ENCODE peak calls at places on chromosomes 13 and 19, in four cellular contexts. J, C, S and X are unnamed samples. For H3K9me3, the result is how much of the 10 kb centered on the place peaks cover.

GRCh38 chr19:310141-310651 is 19.0 kb upstream of the PLPP2 start:
- DNase-seq in J (no peak), C (peak), S (no peak), X (no peak)

GRCh38 chr19:8321760-8322637 is 703 bp downstream of the RPS28 start:
- DNase-seq in J (no peak), C (no peak), S (no peak), X (no peak)

GRCh38 chr19:6678690-6679109 is 8.7 kb upstream of the TNFSF14 start:
- DNase-seq in J (no peak), C (no peak), S (no peak), X (no peak)

GRCh38 chr13:110280996-110281688 is 25.8 kb downstream of the COL4A1 start:
- DNase-seq in J (no peak), C (no peak), S (no peak), X (no peak)

GRCh38 chr13:44734204-44734707 is 158.1 kb upstream of the TSC22D1 start:
- DNase-seq in J (no peak), C (peak), S (no peak), X (no peak)

GRCh38 chr19:18603958-18604819 is 2.4 kb downstream of the CRLF1 start:
- DNase-seq in J (no peak), C (no peak), S (no peak), X (no peak)

GRCh38 chr13:83634601-83635000 is 247.7 kb downstream of the SLITRK1 start:
- DNase-seq in J (no peak), C (no peak), S (no peak), X (no peak)

GRCh38 chr19:3618144-3618810 is 8.3 kb downstream of the CACTIN start:
- DNase-seq in J (peak), C (peak), S (peak), X (peak)

GRCh38 chr19:17777840-17778620 is 16.9 kb upstream of the B3GNT3 start:
- DNase-seq in J (peak), C (no peak), S (peak), X (no peak)

GRCh38 chr19:41945135-41945766 is 13.9 kb downstream of the RABAC1 start:
- DNase-seq in J (no peak), C (no peak), S (no peak), X (peak)

GRCh38 chr13:35697281-35697680 is 220.8 kb upstream of the MAB21L1 start:
- DNase-seq in J (no peak), C (no peak), S (no peak), X (no peak)

GRCh38 chr13:82963466-82963865 is 918.8 kb downstream of the SLITRK1 start:
- DNase-seq in J (no peak), C (no peak), S (no peak), X (no peak)

GRCh38 chr19:38619361-38620174 is 580 bp downstream of the EIF3K start:
- DNase-seq in J (no peak), C (no peak), S (no peak), X (no peak)

GRCh38 chr19:35673121-35673804 is 6.9 kb downstream of the UPK1A start:
- DNase-seq in J (peak), C (no peak), S (peak), X (no peak)

GRCh38 chr13:110711778-110712070 is 1.8 kb upstream of the ING1 start:
- DNase-seq in J (no peak), C (no peak), S (no peak), X (no peak)

GRCh38 chr13:66036024-66036614 is 1194.0 kb downstream of the PCDH9 start:
- DNase-seq in J (no peak), C (no peak), S (no peak), X (no peak)

GRCh38 chr13:35826626-35827254 is 304.4 kb downstream of the DCLK1 start:
- DNase-seq in J (peak), C (no peak), S (peak), X (no peak)

GRCh38 chr13:26656919-26657318 is 99.4 kb downstream of the WASF3 start:
- DNase-seq in J (peak), C (peak), S (no peak), X (no peak)

GRCh38 chr19:10551698-10552301 is 8.1 kb downstream of the ATG4D start:
- DNase-seq in J (peak), C (no peak), S (peak), X (no peak)

GRCh38 chr19:45884682-45885555 is 1.0 kb downstream of the IRF2BP1 start:
- DNase-seq in J (peak), C (no peak), S (peak), X (no peak)

GRCh38 chr19:5338661-5339469 is 1.7 kb downstream of the PTPRS start:
- DNase-seq in J (no peak), C (no peak), S (peak), X (no peak)

GRCh38 chr13:33179463-33179862 is 106.1 kb downstream of the STARD13 start:
- DNase-seq in J (no peak), C (no peak), S (no peak), X (no peak)

GRCh38 chr13:95355491-95355890 is 54.2 kb upstream of the ABCC4 start:
- DNase-seq in J (no peak), C (peak), S (no peak), X (no peak)

GRCh38 chr19:16358456-16358855 is 33.8 kb downstream of the KLF2 start:
- DNase-seq in J (no peak), C (no peak), S (no peak), X (no peak)

GRCh38 chr19:49355890-49356289 is 6.3 kb downstream of the TEAD2 start:
- DNase-seq in J (no peak), C (no peak), S (no peak), X (no peak)

GRCh38 chr13:101417043-101417406 is 717 bp upstream of the NALCN start:
- DNase-seq in J (no peak), C (peak), S (no peak), X (no peak)

GRCh38 chr13:22800726-22801401 is 379.9 kb upstream of the SGCG start:
- DNase-seq in J (no peak), C (no peak), S (no peak), X (no peak)

GRCh38 chr13:48353590-48353989 is 50.0 kb downstream of the RB1 start:
- DNase-seq in J (no peak), C (no peak), S (no peak), X (no peak)
- H3K9me3 ChIP-seq in J (under half), C (under half), S (under half), X (under half)

DNA sequence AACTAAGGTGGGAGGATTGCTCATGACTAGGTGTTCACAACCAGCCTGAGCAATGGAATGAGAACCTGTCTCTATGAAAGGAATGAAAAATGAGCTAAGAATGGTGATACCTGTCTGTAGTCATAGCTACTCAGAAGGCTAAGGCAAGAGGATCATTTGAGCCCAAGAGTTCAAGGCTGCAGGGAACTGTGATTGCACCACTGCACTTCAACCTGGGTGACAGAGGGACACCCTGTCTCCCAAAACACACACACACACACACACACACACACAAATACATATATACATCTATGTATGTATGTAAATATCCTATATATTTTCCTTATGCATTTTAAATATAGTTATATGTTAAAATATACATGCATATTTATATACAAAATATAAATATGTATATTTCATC is 7.4 kb upstream of the ZNF433 start:
- DNase-seq in J (no peak), C (no peak), S (no peak), X (no peak)
- H3K9me3 ChIP-seq in J (under half), C (under half), S (half or more), X (under half)

DNA sequence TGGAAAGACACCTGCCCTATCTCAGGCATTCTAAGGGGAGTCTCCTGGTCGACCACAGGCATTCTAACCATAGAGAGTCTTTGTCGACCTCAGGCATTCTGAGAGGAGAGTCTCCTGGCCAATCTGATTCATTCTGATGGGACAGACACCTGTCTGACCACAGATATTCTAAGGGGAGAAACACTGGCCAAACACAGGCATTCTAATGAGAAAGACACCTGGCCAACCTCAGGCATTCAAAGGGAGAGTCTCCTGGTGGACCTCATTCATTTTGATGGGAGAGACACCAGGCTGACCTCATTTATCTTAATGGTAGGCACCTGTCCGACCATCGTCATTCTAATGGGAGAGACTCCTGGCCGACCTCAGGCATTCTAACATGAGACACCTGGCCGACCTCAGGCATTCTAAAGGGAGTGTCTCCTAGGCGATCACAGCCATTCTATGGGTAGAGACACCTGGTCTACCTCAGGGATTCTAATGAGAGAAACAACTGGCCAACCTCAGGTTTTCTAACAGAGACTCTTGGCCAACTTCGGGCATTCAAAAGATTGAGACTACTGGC is 1351.5 kb downstream of the UQCRFS1 start:
- DNase-seq in J (no peak), C (no peak), S (no peak), X (no peak)
- H3K9me3 ChIP-seq in J (under half), C (under half), S (under half), X (under half)

GRCh38 chr19:31314849-31315620 is 34.2 kb downstream of the TSHZ3 start:
- DNase-seq in J (no peak), C (no peak), S (no peak), X (no peak)

GRCh38 chr19:31312629-31313244 is 36.5 kb downstream of the TSHZ3 start:
- DNase-seq in J (no peak), C (no peak), S (no peak), X (no peak)

GRCh38 chr19:31312004-31312403 is 37.2 kb downstream of the TSHZ3 start:
- DNase-seq in J (no peak), C (peak), S (no peak), X (no peak)

GRCh38 chr19:31314156-31314555 is 35.1 kb downstream of the TSHZ3 start:
- DNase-seq in J (no peak), C (no peak), S (no peak), X (no peak)

GRCh38 chr19:31313291-31314030 is 35.8 kb downstream of the TSHZ3 start:
- DNase-seq in J (no peak), C (no peak), S (no peak), X (no peak)
- H3K9me3 ChIP-seq in J (under half), C (under half), S (under half), X (under half)

GRCh38 chr19:56174550-56174949 is 1.3 kb upstream of the GALP start:
- DNase-seq in J (no peak), C (no peak), S (no peak), X (no peak)
- H3K9me3 ChIP-seq in J (under half), C (under half), S (under half), X (under half)

GRCh38 chr19:54682306-54682705 is 19.5 kb downstream of the LILRB4 start:
- DNase-seq in J (no peak), C (no peak), S (no peak), X (no peak)
- H3K9me3 ChIP-seq in J (under half), C (under half), S (half or more), X (under half)

DNA sequence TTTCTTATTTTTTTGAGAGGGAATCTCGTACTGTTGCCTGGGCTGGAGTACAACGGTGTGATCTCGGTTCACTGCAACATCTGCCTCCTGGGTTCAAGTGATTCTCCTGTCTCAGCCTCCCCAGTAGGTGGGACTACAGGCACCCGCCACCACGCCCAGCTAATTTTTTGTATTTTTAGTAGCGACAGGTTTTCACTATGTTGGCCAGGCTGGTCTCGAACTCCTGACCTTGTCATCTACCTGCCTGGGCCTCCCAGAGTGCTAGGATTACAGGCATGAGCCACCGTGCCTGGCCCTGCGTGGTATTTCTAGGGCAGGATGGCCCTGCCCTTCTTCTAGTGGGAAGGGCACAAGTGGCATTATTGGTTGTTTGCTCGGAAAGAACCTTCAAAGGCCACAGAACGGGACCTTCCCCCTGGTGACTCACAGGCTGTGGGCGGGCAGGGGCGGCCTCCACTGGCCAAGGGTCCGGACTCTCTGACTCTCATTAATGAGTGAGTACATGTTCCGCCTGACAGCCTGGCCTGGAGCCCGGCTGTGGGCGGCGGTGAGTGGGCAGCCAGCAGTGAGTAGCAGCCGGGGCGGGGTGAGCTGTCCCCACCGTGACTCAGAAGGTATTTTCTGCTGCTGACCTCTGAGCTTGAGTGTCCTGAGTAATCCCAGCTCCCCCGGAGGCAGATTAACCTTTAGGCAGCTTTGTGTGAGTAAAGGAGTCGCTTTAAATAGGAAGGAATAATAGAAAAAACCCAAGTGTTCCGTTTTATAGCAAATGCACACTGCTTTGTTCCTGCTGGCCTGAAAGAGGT is 5.1 kb downstream of the DOT1L start:
- DNase-seq in J (peak), C (peak), S (peak), X (peak)
- H3K9me3 ChIP-seq in J (under half), C (under half), S (under half), X (under half)

DNA sequence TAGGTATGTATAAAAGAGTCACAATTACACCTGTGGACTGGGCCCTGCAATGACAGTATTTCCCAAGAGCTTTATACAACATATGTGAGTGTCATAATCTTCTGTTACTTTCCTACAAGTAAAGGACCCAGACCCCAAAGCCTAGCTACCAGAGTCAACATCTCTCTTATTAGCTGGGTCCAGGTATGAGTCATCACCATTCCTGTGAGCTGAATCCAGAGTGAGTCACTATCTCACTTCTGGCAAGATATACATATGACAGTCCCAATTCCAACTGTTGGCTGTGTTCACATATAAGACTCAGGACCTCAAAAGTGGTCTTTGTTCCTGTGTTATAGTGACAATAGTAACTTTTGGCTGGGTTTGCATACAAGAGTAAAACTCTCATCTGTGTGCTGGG is 46.7 kb downstream of the ZNF729 start:
- DNase-seq in J (no peak), C (no peak), S (no peak), X (no peak)
- H3K9me3 ChIP-seq in J (under half), C (under half), S (half or more), X (under half)